ENCODE peak calls at places on chromosomes 5 and 9, in five cellular contexts. J, P, Y, E and V are unnamed samples.

GRCh38 chr5:119339965-119340364 is 15.9 kb upstream of the TNFAIP8 start:
- DNase-seq in J (no peak), P (no peak), Y (no peak), E (no peak), V (no peak)

GRCh38 chr5:30131-30530 is 61.8 kb upstream of the PLEKHG4B start:
- DNase-seq in J (no peak), P (no peak), Y (no peak), E (no peak), V (no peak)

GRCh38 chr9:17802249-17802857 is 223.5 kb downstream of the SH3GL2 start:
- DNase-seq in J (no peak), P (no peak), Y (no peak), E (no peak), V (no peak)

GRCh38 chr9:108815156-108815555 is 40.6 kb downstream of the ACTL7B start:
- DNase-seq in J (no peak), P (no peak), Y (no peak), E (no peak), V (no peak)

GRCh38 chr9:136626066-136626725 is 36.5 kb upstream of the EGFL7 start:
- DNase-seq in J (no peak), P (no peak), Y (no peak), E (no peak), V (no peak)

GRCh38 chr5:39608024-39608423 is 183.2 kb upstream of the DAB2 start:
- DNase-seq in J (no peak), P (no peak), Y (no peak), E (no peak), V (no peak)

GRCh38 chr9:114327749-114328148 is 1.9 kb upstream of the ORM2 start:
- DNase-seq in J (no peak), P (no peak), Y (no peak), E (no peak), V (no peak)

GRCh38 chr9:129647635-129648034 is 5.7 kb upstream of the ASB6 start:
- DNase-seq in J (no peak), P (no peak), Y (no peak), E (no peak), V (no peak)